ENCODE peak calls at places on chromosomes 6 and 20, in eight cellular contexts. Z, C, J, M, I, H, O and V are unnamed samples. For H3K4me1, the result is how much of the 10 kb centered on the place peaks cover.

GRCh38 chr6:30206799-30207618 is 6.2 kb downstream of the TRIM26 start:
- DNase-seq in Z (no peak), C (no peak), J (no peak), M (peak), I (no peak), H (no peak), O (no peak), V (no peak)

GRCh38 chr6:34982424-34982852 is 93.4 kb downstream of the ANKS1A start:
- DNase-seq in Z (no peak), C (no peak), J (no peak), M (no peak), I (no peak), H (no peak), O (no peak), V (no peak)

GRCh38 chr6:3808759-3809514 is 40.2 kb upstream of the FAM50B start:
- DNase-seq in Z (peak), C (no peak), J (no peak), M (peak), I (peak), H (no peak), O (peak), V (no peak)

GRCh38 chr6:157990321-157991066 is 8.8 kb downstream of the SYNJ2 start:
- DNase-seq in Z (no peak), C (no peak), J (no peak), M (no peak), I (no peak), H (peak), O (no peak), V (no peak)

GRCh38 chr20:60066438-60066823 is 108.2 kb downstream of the CDH26 start:
- DNase-seq in Z (no peak), C (no peak), J (no peak), M (no peak), I (no peak), H (no peak), O (no peak), V (no peak)

GRCh38 chr6:36028887-36029324 is 1.3 kb downstream of the MAPK14 start:
- DNase-seq in Z (peak), C (peak), J (peak), M (peak), I (peak), H (peak), O (peak), V (peak)

GRCh38 chr6:125930810-125931418 is 25.7 kb upstream of the HINT3 start:
- DNase-seq in Z (no peak), C (no peak), J (no peak), M (no peak), I (no peak), H (no peak), O (no peak), V (no peak)

GRCh38 chr20:47124235-47124717 is 229.6 kb downstream of the EYA2 start:
- DNase-seq in Z (no peak), C (no peak), J (no peak), M (no peak), I (no peak), H (no peak), O (no peak), V (no peak)

GRCh38 chr20:19317240-19318069 is 105.0 kb downstream of the SLC24A3 start:
- DNase-seq in Z (no peak), C (no peak), J (no peak), M (no peak), I (no peak), H (no peak), O (no peak), V (peak)

GRCh38 chr6:46217671-46218131 is 46.9 kb upstream of the ENPP5 start:
- DNase-seq in Z (no peak), C (no peak), J (no peak), M (no peak), I (no peak), H (no peak), O (peak), V (no peak)

GRCh38 chr6:116461563-116462507 is 660 bp downstream of the CALHM6 start:
- DNase-seq in Z (peak), C (peak), J (peak), M (peak), I (peak), H (peak), O (peak), V (peak)

GRCh38 chr6:88843040-88843439 is 120.4 kb downstream of the RNGTT start:
- DNase-seq in Z (no peak), C (no peak), J (no peak), M (no peak), I (no peak), H (no peak), O (no peak), V (no peak)

GRCh38 chr6:61592238-61592637 is 693.8 kb downstream of the KHDRBS2 start:
- DNase-seq in Z (no peak), C (no peak), J (no peak), M (no peak), I (no peak), H (no peak), O (no peak), V (no peak)

GRCh38 chr6:52587001-52587400 is 10.1 kb upstream of the TRAM2 start:
- DNase-seq in Z (no peak), C (no peak), J (no peak), M (no peak), I (no peak), H (no peak), O (no peak), V (no peak)

GRCh38 chr6:63434936-63435335 is 115.2 kb upstream of the LGSN start:
- DNase-seq in Z (no peak), C (no peak), J (no peak), M (no peak), I (no peak), H (no peak), O (no peak), V (no peak)

GRCh38 chr20:63740070-63740500 is 509 bp downstream of the SLC2A4RG start:
- DNase-seq in Z (no peak), C (peak), J (peak), M (no peak), I (peak), H (peak), O (peak), V (peak)

GRCh38 chr20:8870652-8871051 is 198.2 kb upstream of the PLCB4 start:
- DNase-seq in Z (no peak), C (no peak), J (no peak), M (no peak), I (no peak), H (no peak), O (no peak), V (no peak)

GRCh38 chr20:59402697-59403096 is 102.3 kb downstream of the EDN3 start:
- DNase-seq in Z (no peak), C (no peak), J (peak), M (no peak), I (peak), H (no peak), O (no peak), V (no peak)

GRCh38 chr20:21395666-21396044 is 1.7 kb downstream of the NKX2-4 start:
- DNase-seq in Z (no peak), C (no peak), J (no peak), M (no peak), I (no peak), H (no peak), O (no peak), V (no peak)

DNA sequence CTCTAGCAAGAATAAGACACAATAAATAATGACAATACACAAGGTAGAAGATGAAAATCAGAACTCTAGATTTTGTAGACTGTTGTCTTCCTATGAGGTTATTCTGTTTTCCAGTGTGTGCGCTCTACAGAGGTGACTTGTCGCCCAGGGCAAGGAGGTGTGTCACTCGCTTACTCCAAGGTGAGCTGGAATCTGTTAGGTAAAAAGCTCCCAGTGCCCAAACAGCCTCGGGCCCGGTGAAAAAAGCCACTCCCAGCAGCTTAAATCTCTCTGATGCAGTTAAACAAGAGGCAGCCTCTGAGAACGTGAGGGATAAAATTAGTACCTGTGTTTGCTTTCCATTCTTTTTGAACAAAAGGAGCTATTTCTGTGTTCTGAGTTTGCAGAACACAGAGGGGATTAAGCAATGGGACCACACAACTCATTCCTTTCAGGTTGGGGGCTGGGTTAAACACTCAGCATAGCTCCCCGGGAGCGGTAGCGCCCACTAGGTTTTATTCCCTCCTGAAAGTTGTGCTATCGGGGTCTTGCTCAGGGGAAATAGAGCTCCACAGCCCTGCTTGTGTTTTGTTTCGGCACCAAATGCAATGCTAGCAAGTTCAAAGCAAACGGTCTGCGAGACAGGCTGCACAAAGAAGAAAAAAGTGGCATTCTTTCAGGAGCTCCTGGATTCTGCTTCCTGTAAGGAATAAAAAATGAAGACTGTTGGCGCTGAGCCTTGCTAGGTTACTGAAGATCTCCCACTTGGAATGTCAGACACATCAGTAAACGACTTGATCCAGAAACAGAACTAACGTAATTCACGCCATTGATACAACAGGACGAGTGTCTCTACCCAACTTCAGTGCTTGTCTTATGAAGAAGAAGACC is 181.1 kb downstream of the FOXA2 start:
- DNase-seq in Z (no peak), C (no peak), J (no peak), M (no peak), I (peak), H (no peak), O (no peak), V (no peak)
- TF ChIP-seq CTCF in Z (no peak), C (no peak), J (no peak), M (no peak), I (no peak), H (no peak), O (no peak), V (no peak)

GRCh38 chr6:28323813-28324424 is 12.0 kb downstream of the ZSCAN31 start:
- DNase-seq in Z (no peak), C (no peak), J (no peak), M (no peak), I (no peak), H (no peak), O (no peak), V (no peak)
- H3K27ac ChIP-seq in Z (no peak), C (no peak), J (no peak), M (no peak), I (no peak), H (no peak), O (no peak), V (no peak)

GRCh38 chr6:81553246-81553645 is 199.2 kb downstream of the TENT5A start:
- DNase-seq in Z (no peak), C (no peak), J (no peak), M (no peak), I (no peak), H (no peak), O (no peak), V (no peak)
- H3K4me1 ChIP-seq in Z (under half), C (under half), J (under half), M (under half), I (under half), H (under half), O (under half), V (under half)

DNA sequence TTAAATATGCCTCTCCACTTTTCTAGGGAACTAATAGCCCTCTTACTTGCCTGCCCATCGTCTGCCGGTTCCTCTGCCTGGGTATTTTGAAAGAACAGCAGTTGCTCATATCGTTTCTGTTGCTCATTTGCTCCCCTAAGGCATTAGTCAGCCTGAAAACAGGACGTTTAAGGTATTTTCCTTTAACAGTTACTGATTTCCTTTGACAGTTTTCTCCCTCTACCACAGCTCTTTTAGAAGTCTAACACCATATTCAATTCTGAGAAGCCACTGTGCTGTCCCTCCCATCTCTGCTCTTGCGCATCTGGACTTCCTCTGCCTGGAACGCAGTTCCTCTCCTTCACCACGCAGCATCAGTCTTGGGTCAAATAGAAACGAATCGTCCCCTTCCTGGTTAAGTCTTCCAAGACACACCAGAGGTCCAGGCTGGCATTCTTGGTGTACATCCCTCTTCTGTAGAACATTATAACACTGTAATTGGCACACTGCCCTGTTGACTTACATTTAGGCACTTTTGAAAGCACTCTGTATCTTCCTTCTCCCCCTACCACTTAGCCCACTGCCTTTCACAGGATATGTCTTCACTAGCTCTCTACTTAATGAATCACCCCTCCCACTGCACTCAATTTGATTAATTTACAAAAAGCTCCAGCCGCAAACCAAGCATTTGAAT is 141.0 kb upstream of the CARMIL1 start:
- DNase-seq in Z (no peak), C (peak), J (peak), M (peak), I (no peak), H (peak), O (peak), V (peak)
- TF ChIP-seq CTCF in Z (no peak), C (no peak), J (peak), M (no peak), I (no peak), H (peak), O (peak), V (peak)

GRCh38 chr20:44208165-44208564 is 2.4 kb downstream of the OSER1 start:
- DNase-seq in Z (no peak), C (no peak), J (no peak), M (no peak), I (no peak), H (no peak), O (no peak), V (no peak)

GRCh38 chr20:44207066-44207723 is 3.4 kb downstream of the OSER1 start:
- DNase-seq in Z (no peak), C (no peak), J (no peak), M (no peak), I (no peak), H (no peak), O (no peak), V (no peak)

GRCh38 chr20:44204156-44204831 is 6.3 kb downstream of the OSER1 start:
- DNase-seq in Z (no peak), C (no peak), J (no peak), M (no peak), I (peak), H (no peak), O (no peak), V (no peak)

GRCh38 chr20:44204832-44205215 is 5.7 kb downstream of the OSER1 start:
- DNase-seq in Z (no peak), C (no peak), J (no peak), M (no peak), I (no peak), H (no peak), O (no peak), V (no peak)

DNA sequence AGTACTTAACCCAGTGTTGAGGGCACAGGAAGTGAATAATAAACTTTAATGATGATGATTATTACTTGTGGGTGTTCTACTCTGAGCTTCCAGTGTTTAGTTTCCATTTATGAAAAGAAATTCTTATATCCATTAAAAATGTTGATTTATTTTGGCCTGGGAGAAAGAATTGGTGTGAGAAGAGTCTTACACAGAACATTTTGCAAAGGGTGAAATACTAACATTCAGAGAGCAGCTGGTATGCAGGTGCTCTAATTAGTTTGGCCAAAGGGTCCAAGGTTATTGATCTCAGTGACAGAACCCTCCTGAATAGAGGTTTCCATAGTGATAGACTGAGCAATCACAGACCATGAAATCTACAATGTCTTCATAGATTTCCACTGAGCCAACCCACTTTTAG is 4.4 kb downstream of the OSER1 start:
- DNase-seq in Z (no peak), C (no peak), J (no peak), M (no peak), I (no peak), H (no peak), O (no peak), V (no peak)
- H3K27ac ChIP-seq in Z (no peak), C (no peak), J (no peak), M (peak), I (no peak), H (no peak), O (peak), V (no peak)

GRCh38 chr6:818191-818590 is 125.3 kb upstream of the EXOC2 start:
- DNase-seq in Z (no peak), C (no peak), J (no peak), M (no peak), I (no peak), H (no peak), O (no peak), V (no peak)
- H3K4me1 ChIP-seq in Z (under half), C (under half), J (under half), M (under half), I (under half), H (under half), O (under half), V (under half)

DNA sequence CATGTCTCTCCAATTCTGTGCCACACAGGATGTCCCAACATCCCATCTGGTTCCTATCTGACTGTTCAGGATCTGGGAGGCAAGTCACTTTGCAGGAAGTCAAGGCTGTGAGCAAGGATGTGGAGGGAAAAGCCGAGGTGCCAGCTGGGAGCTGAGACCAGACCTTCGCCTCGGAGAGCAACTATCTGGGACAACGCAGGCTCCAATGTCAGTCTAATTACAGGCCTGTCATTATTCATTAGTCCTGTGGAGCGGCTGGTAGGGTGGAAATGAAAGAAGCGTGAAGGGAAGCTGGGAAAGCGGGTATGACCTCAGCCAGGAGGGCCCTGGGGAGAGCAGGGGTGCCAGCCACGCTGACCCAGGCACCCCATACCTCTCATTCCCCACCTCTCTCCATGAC is 147.3 kb downstream of the UNC5CL start:
- DNase-seq in Z (no peak), C (no peak), J (no peak), M (no peak), I (no peak), H (no peak), O (no peak), V (no peak)
- TF ChIP-seq CTCF in Z (no peak), C (no peak), J (no peak), M (no peak), I (no peak), H (no peak), O (no peak), V (no peak)